ENCODE peak calls at places on chromosomes 2 and 18, in five cellular contexts. One of them, this sample, is unnamed.

GRCh38 chr2:132857334-132857733 is 187.3 kb upstream of the LYPD1 start:
- DNase-seq in T-helper 17 cell: no peak
- DNase-seq in K562: no peak
- DNase-seq in activated T-helper 9 cell treated with anti-CD3 and anti-CD28 coated beads, Interleukin-2, amount 50 U/mL, for 16 hours: no peak
- DNase-seq in hippocampal formation: no peak
- DNase-seq in this sample: no peak

GRCh38 chr2:149365826-149366583 is 35.6 kb downstream of the LYPD6 start:
- DNase-seq in T-helper 17 cell: no peak
- DNase-seq in K562: no peak
- DNase-seq in activated T-helper 9 cell treated with anti-CD3 and anti-CD28 coated beads, Interleukin-2, amount 50 U/mL, for 16 hours: no peak
- DNase-seq in hippocampal formation: no peak
- DNase-seq in this sample: no peak

GRCh38 chr18:8847066-8847755 is 141.9 kb downstream of the MTCL1 start:
- DNase-seq in T-helper 17 cell: no peak
- DNase-seq in K562: no peak
- DNase-seq in activated T-helper 9 cell treated with anti-CD3 and anti-CD28 coated beads, Interleukin-2, amount 50 U/mL, for 16 hours: no peak
- DNase-seq in hippocampal formation: no peak
- DNase-seq in this sample: no peak

GRCh38 chr2:43708178-43708577 is 31.9 kb upstream of the C1GALT1C1L start:
- DNase-seq in T-helper 17 cell: no peak
- DNase-seq in K562: no peak
- DNase-seq in activated T-helper 9 cell treated with anti-CD3 and anti-CD28 coated beads, Interleukin-2, amount 50 U/mL, for 16 hours: no peak
- DNase-seq in hippocampal formation: no peak
- DNase-seq in this sample: no peak

GRCh38 chr2:29060491-29060890 is 13.8 kb downstream of the PCARE start:
- DNase-seq in T-helper 17 cell: no peak
- DNase-seq in K562: no peak
- DNase-seq in activated T-helper 9 cell treated with anti-CD3 and anti-CD28 coated beads, Interleukin-2, amount 50 U/mL, for 16 hours: no peak
- DNase-seq in hippocampal formation: no peak
- DNase-seq in this sample: no peak

GRCh38 chr2:100262555-100263320 is 59.6 kb downstream of the LONRF2 start:
- DNase-seq in T-helper 17 cell: peak
- DNase-seq in K562: peak
- DNase-seq in activated T-helper 9 cell treated with anti-CD3 and anti-CD28 coated beads, Interleukin-2, amount 50 U/mL, for 16 hours: peak
- DNase-seq in hippocampal formation: peak
- DNase-seq in this sample: peak

GRCh38 chr2:74549685-74549971 is 4.1 kb downstream of the LOXL3 start:
- DNase-seq in T-helper 17 cell: no peak
- DNase-seq in K562: no peak
- DNase-seq in activated T-helper 9 cell treated with anti-CD3 and anti-CD28 coated beads, Interleukin-2, amount 50 U/mL, for 16 hours: no peak
- DNase-seq in hippocampal formation: no peak
- DNase-seq in this sample: peak

GRCh38 chr2:48358982-48359381 is 171.0 kb upstream of the STON1 start:
- DNase-seq in T-helper 17 cell: no peak
- DNase-seq in K562: no peak
- DNase-seq in activated T-helper 9 cell treated with anti-CD3 and anti-CD28 coated beads, Interleukin-2, amount 50 U/mL, for 16 hours: no peak
- DNase-seq in hippocampal formation: no peak
- DNase-seq in this sample: no peak